ENCODE peak calls at places on chromosomes 12 and 14, in seven cellular contexts. R is HepG2, T is astrocyte, V is kidney, Q is IMR-90, M is colonic mucosa, X is HCT116. F is an unnamed sample.

GRCh38 chr14:106396999-106397398 is 870.6 kb downstream of the TMEM121 start:
- DNase-seq in T (no peak), V (no peak), M (no peak), R (no peak), X (no peak), Q (no peak), F (no peak)

GRCh38 chr14:22249775-22250174 is 339.2 kb downstream of the DAD1 start:
- DNase-seq in V (no peak), X (no peak), M (no peak), T (no peak), Q (no peak), R (no peak), F (no peak)

GRCh38 chr14:104970231-104971068 is 7.7 kb downstream of the AHNAK2 start:
- DNase-seq in X (peak; percentile 56), M (peak; percentile 61), Q (peak; percentile 81), V (peak; percentile 91), T (peak; percentile 86), R (no peak), F (no peak)

GRCh38 chr12:113260636-113261300 is 39.5 kb downstream of the TPCN1 start:
- DNase-seq in X (no peak), T (no peak), Q (no peak), V (no peak), R (no peak), M (no peak), F (no peak)

GRCh38 chr12:131347732-131348131 is 363.2 kb upstream of the SFSWAP start:
- DNase-seq in R (no peak), M (no peak), X (no peak), V (no peak), Q (no peak), T (no peak), F (no peak)

GRCh38 chr12:84913151-84913550 is 552 bp upstream of the SLC6A15 start:
- DNase-seq in R (no peak), Q (no peak), X (no peak), V (no peak), M (no peak), T (no peak), F (no peak)

GRCh38 chr14:88870777-88871176 is 46.3 kb downstream of the TTC8 start:
- DNase-seq in V (no peak), X (no peak), T (no peak), M (no peak), Q (no peak), R (no peak), F (no peak)

GRCh38 chr12:57471-57980 is 9.0 kb upstream of the IQSEC3 start:
- DNase-seq in T (no peak), Q (no peak), X (no peak), V (no peak), R (no peak), M (no peak), F (no peak)

GRCh38 chr12:71157601-71158233 is at the start of gene TSPAN8:
- DNase-seq in T (no peak), X (no peak), R (peak; percentile 64), Q (no peak), V (no peak), M (peak; percentile 87), F (no peak)

GRCh38 chr14:101557811-101558738 is 3.2 kb upstream of the DIO3 start:
- DNase-seq in X (no peak), M (no peak), R (peak; percentile 8), Q (no peak), T (no peak), V (peak; percentile 54), F (no peak)

GRCh38 chr12:32248594-32249140 is 142.0 kb downstream of the BICD1 start:
- DNase-seq in M (no peak), V (no peak), X (no peak), Q (no peak), R (no peak), T (no peak), F (no peak)

GRCh38 chr14:39175445-39176262 is 600 bp downstream of the PNN start:
- DNase-seq in Q (peak; percentile 21), T (peak; percentile 23), X (no peak), R (peak; percentile 66), V (no peak), M (peak; percentile 47), F (peak; percentile 86)

GRCh38 chr14:53640695-53641094 is 315.9 kb downstream of the BMP4 start:
- DNase-seq in X (no peak), M (no peak), T (peak; percentile 64), Q (peak; percentile 75), R (no peak), V (no peak), F (no peak)

GRCh38 chr14:57747036-57747435 is 118.9 kb downstream of the SLC35F4 start:
- DNase-seq in Q (no peak), M (peak; percentile 43), V (no peak), X (peak; percentile 35), R (no peak), T (peak; percentile 55), F (no peak)

GRCh38 chr14:80974338-80975078 is 19.1 kb downstream of the TSHR start:
- DNase-seq in M (no peak), Q (no peak), T (peak; percentile 89), X (no peak), R (no peak), V (no peak), F (no peak)

GRCh38 chr12:110679201-110679600 is 9.7 kb downstream of the HVCN1 start:
- DNase-seq in R (no peak), X (no peak), T (no peak), Q (no peak), V (peak; percentile 23), M (no peak), F (no peak)

GRCh38 chr12:712172-712863 is 40.1 kb upstream of the WNK1 start:
- DNase-seq in Q (peak; percentile 35), M (no peak), R (no peak), X (no peak), T (no peak), V (no peak), F (no peak)

DNA sequence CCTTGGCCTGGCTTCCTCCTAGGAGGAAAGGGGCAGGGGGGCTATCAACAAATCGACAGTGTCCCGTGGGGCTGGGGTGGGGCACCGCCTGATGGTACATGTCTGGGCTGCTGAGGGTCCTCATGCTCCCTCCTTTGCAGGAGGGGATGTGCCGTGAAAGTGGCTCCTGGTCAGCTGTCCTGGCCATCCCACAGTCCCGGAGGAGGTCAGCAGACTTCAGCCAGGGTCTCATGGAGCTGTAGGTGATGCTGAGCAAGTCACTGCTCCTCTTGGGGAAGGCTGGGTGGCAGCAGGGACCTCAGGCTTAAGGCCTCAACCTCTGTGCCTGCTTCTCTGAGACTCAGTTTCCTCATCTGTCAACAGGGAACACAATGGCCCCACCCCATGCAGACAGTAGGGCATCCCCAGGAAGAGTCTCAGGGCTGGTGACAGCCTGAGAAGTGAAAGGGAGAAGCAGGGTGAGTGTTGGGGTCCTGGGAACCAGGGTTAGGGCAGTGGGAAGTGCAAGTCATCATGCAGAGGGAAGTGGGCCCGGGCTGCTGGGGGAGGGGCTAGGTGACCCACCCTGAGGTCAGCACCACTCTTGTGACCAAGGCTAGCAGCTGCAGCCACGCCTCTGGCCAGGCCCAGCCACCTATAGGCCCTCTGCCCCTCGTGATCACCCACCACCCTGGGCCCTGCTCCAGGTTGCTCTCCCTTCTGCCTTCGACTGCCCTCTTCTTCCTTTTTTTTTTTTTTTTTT is 4.4 kb upstream of the TNFAIP2 start:
- DNase-seq in Q (no peak), X (no peak), V (no peak), T (no peak), M (peak; percentile 47), R (no peak), F (no peak)
- H3K4me3 ChIP-seq in Q (no peak overlapping the region), X (no peak overlapping the region), V (no peak overlapping the region), T (no peak overlapping the region), M (no peak overlapping the region), R (no peak overlapping the region), F (no peak overlapping the region)

GRCh38 chr12:108803428-108804105 is 53.8 kb downstream of the SSH1 start:
- DNase-seq in T (peak; percentile 86), V (no peak), M (peak; percentile 85), X (peak; percentile 69), R (peak; percentile 75), Q (peak; percentile 94), F (peak; percentile 90)
- H3K9ac ChIP-seq in T (peak overlapping the region; percentile 85), V (no peak overlapping the region), M (no peak overlapping the region), X (peak overlapping the region; percentile 32), R (peak overlapping the region; percentile 8), Q (peak overlapping the region; percentile 78), F (no peak overlapping the region)

DNA sequence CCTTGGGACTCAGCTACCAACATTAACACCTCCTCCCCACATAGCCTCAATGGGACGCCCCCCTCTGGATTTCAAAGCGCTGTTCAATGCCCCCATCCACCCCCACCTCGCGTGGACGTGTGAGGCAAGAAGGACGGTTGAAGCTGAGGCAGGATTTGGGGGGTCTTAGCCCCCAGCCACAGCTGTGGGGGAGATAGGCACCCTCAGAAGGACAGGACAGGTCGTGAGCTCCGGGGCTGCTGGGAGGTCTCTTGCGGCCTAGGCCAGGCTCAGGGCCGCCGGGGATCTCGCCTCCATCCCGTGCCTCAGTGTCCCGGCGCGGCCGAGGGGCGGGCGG is 8.3 kb upstream of the SP7 start:
- DNase-seq in M (no peak), V (no peak), T (no peak), R (no peak), X (no peak), Q (no peak), F (no peak)
- H3K4me3 ChIP-seq in M (peak overlapping the region; percentile 63), V (peak overlapping the region; percentile 42), T (peak overlapping the region; percentile 42), R (peak overlapping the region; percentile 79), X (peak overlapping the region; percentile 54), Q (peak overlapping the region; percentile 76), F (peak overlapping the region; percentile 72)

GRCh38 chr14:68598089-68598488 is 194.8 kb downstream of the ZFP36L1 start:
- DNase-seq in X (no peak), V (no peak), M (no peak), T (no peak), R (no peak), Q (no peak), F (no peak)

GRCh38 chr14:68598621-68599447 is 194.0 kb downstream of the ZFP36L1 start:
- DNase-seq in Q (peak; percentile 97), X (peak; percentile 97), R (peak; percentile 94), V (no peak), T (peak; percentile 95), M (peak; percentile 72), F (no peak)

GRCh38 chr14:68602507-68602906 is 190.4 kb downstream of the ZFP36L1 start:
- DNase-seq in V (no peak), R (no peak), Q (no peak), T (no peak), X (no peak), M (no peak), F (no peak)

GRCh38 chr14:68596701-68597100 is 196.2 kb downstream of the ZFP36L1 start:
- DNase-seq in V (no peak), T (no peak), M (no peak), Q (no peak), R (no peak), X (no peak), F (no peak)

GRCh38 chr14:68599896-68600620 is 192.8 kb downstream of the ZFP36L1 start:
- DNase-seq in R (no peak), M (no peak), T (no peak), V (no peak), Q (no peak), X (no peak), F (no peak)
- H3K9ac ChIP-seq in R (peak overlapping the region; percentile 35), M (no peak overlapping the region), T (no peak overlapping the region), V (no peak overlapping the region), Q (no peak overlapping the region), X (peak overlapping the region; percentile 54), F (no peak overlapping the region)

DNA sequence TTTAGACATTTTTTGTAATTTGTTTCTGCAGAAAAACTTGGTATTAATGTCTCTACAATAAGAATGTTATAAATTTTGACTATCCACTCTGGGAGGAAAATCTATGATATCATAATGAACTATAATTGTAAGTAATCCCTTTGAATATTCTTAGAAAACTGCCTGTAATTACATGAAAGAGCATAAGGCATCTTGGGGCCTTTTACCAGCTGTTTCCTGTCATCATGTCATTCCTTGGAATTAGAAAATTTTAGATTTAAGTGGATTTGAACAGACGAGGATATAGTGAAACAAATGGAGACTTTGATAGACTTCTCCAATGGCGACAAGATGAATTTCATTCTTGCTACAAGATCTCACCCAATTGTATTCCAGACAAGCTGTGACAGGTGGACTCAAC is 423.5 kb upstream of the FLRT2 start:
- DNase-seq in V (no peak), M (no peak), T (no peak), Q (no peak), R (no peak), X (no peak), F (no peak)
- H3K4me3 ChIP-seq in V (no peak overlapping the region), M (no peak overlapping the region), T (no peak overlapping the region), Q (no peak overlapping the region), R (no peak overlapping the region), X (no peak overlapping the region), F (no peak overlapping the region)